ENCODE peak calls at places on chromosomes 13 and 19, in six cellular contexts. One of them, this sample, is unnamed.
A peak's percentile ranks its signal among the peaks of the same experiment; 100 is the strongest.

GRCh38 chr19:10279737-10280442 is 6.9 kb upstream of the ICAM4 start:
- DNase-seq in skeletal muscle cell: no peak
- DNase-seq in heart left ventricle: no peak
- DNase-seq in A549: no peak
- DNase-seq in SJCRH30: no peak
- DNase-seq in psoas muscle: no peak
- DNase-seq in this sample: no peak

GRCh38 chr13:70080030-70080429 is 27.6 kb upstream of the ATXN8OS start:
- DNase-seq in heart left ventricle: no peak
- DNase-seq in skeletal muscle cell: no peak
- DNase-seq in A549: no peak
- DNase-seq in SJCRH30: no peak
- DNase-seq in psoas muscle: no peak
- DNase-seq in this sample: peak; percentile 83

GRCh38 chr13:111879719-111880118 is 187.2 kb upstream of the SOX1 start:
- DNase-seq in skeletal muscle cell: no peak
- DNase-seq in A549: no peak
- DNase-seq in SJCRH30: no peak
- DNase-seq in psoas muscle: no peak
- DNase-seq in heart left ventricle: no peak
- DNase-seq in this sample: no peak

GRCh38 chr19:42422576-42423461 is 4.4 kb downstream of the LIPE start:
- DNase-seq in heart left ventricle: no peak
- DNase-seq in SJCRH30: no peak
- DNase-seq in A549: no peak
- DNase-seq in psoas muscle: no peak
- DNase-seq in skeletal muscle cell: no peak
- DNase-seq in this sample: no peak

GRCh38 chr13:45178349-45179142 is 22.3 kb downstream of the KCTD4 start:
- DNase-seq in SJCRH30: peak; percentile 52
- DNase-seq in psoas muscle: no peak
- DNase-seq in heart left ventricle: no peak
- DNase-seq in A549: peak; percentile 24
- DNase-seq in skeletal muscle cell: peak; percentile 86
- DNase-seq in this sample: no peak

GRCh38 chr13:64675256-64675892 is 2554.8 kb downstream of the PCDH9 start:
- DNase-seq in SJCRH30: peak; percentile 9
- DNase-seq in psoas muscle: no peak
- DNase-seq in A549: peak; percentile 86
- DNase-seq in skeletal muscle cell: peak; percentile 72
- DNase-seq in heart left ventricle: no peak
- DNase-seq in this sample: no peak

GRCh38 chr19:45442408-45442926 is 18.8 kb upstream of the ERCC1 start:
- DNase-seq in A549: no peak
- DNase-seq in psoas muscle: no peak
- DNase-seq in skeletal muscle cell: no peak
- DNase-seq in SJCRH30: no peak
- DNase-seq in heart left ventricle: no peak
- DNase-seq in this sample: no peak

GRCh38 chr19:47190167-47190727 is 40.8 kb downstream of the BBC3 start:
- DNase-seq in heart left ventricle: no peak
- DNase-seq in psoas muscle: peak; percentile 46
- DNase-seq in SJCRH30: peak; percentile 89
- DNase-seq in skeletal muscle cell: peak; percentile 33
- DNase-seq in A549: peak; percentile 92
- DNase-seq in this sample: peak; percentile 47

GRCh38 chr13:26601669-26602068 is 44.2 kb downstream of the WASF3 start:
- DNase-seq in heart left ventricle: no peak
- DNase-seq in psoas muscle: no peak
- DNase-seq in SJCRH30: peak; percentile 50
- DNase-seq in skeletal muscle cell: no peak
- DNase-seq in A549: no peak
- DNase-seq in this sample: no peak

GRCh38 chr19:35543280-35544109 is 1.9 kb upstream of the TMEM147 start:
- DNase-seq in skeletal muscle cell: no peak
- DNase-seq in SJCRH30: no peak
- DNase-seq in heart left ventricle: no peak
- DNase-seq in A549: no peak
- DNase-seq in psoas muscle: no peak
- DNase-seq in this sample: no peak
- H3K4me3 ChIP-seq in skeletal muscle cell: no peak overlapping the region
- H3K4me3 ChIP-seq in SJCRH30: no peak overlapping the region
- H3K4me3 ChIP-seq in heart left ventricle: no peak overlapping the region
- H3K4me3 ChIP-seq in A549: no peak overlapping the region
- H3K4me3 ChIP-seq in psoas muscle: peak overlapping the region; percentile 79
- H3K4me3 ChIP-seq in this sample: no peak overlapping the region

GRCh38 chr19:12983561-12984142 is 11.6 kb upstream of the NFIX start:
- DNase-seq in SJCRH30: peak; percentile 93
- DNase-seq in A549: peak; percentile 78
- DNase-seq in psoas muscle: peak; percentile 83
- DNase-seq in heart left ventricle: peak; percentile 92
- DNase-seq in skeletal muscle cell: no peak
- DNase-seq in this sample: no peak

GRCh38 chr19:12984683-12985048 is 10.6 kb upstream of the NFIX start:
- DNase-seq in SJCRH30: peak; percentile 88
- DNase-seq in skeletal muscle cell: no peak
- DNase-seq in heart left ventricle: no peak
- DNase-seq in A549: no peak
- DNase-seq in psoas muscle: peak; percentile 31
- DNase-seq in this sample: no peak

GRCh38 chr19:12982648-12983047 is 12.6 kb upstream of the NFIX start:
- DNase-seq in heart left ventricle: no peak
- DNase-seq in skeletal muscle cell: no peak
- DNase-seq in psoas muscle: no peak
- DNase-seq in SJCRH30: no peak
- DNase-seq in A549: no peak
- DNase-seq in this sample: no peak

GRCh38 chr19:12984143-12984627 is 11.1 kb upstream of the NFIX start:
- DNase-seq in heart left ventricle: no peak
- DNase-seq in A549: no peak
- DNase-seq in psoas muscle: no peak
- DNase-seq in SJCRH30: no peak
- DNase-seq in skeletal muscle cell: no peak
- DNase-seq in this sample: no peak

DNA sequence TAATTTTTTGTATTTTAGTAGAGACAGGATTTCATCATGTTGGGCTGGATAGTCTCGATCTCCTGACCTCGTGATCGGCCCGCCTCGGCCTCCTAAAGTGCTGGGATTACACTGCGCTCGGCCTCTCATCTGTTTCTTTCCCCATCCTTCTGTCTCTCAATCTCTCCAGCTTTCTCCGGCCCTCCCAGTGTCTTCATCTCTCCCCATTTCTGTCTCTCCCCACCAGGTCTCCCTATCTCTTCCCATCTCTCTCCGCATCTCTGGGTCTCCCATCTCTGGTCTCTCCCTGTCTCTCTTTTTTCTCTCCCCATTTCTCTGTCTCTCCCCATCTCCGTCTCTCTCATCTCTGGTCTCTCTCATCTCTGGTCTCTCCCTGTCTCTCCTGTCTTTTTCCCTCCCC is 12.2 kb upstream of the NFIX start:
- DNase-seq in skeletal muscle cell: no peak
- DNase-seq in SJCRH30: no peak
- DNase-seq in psoas muscle: no peak
- DNase-seq in heart left ventricle: no peak
- DNase-seq in A549: no peak
- DNase-seq in this sample: no peak
- H3K4me3 ChIP-seq in skeletal muscle cell: peak overlapping the region; percentile 43
- H3K4me3 ChIP-seq in SJCRH30: peak overlapping the region; percentile 48
- H3K4me3 ChIP-seq in psoas muscle: peak overlapping the region; percentile 56
- H3K4me3 ChIP-seq in heart left ventricle: peak overlapping the region; percentile 39
- H3K4me3 ChIP-seq in A549: peak overlapping the region; percentile 42
- H3K4me3 ChIP-seq in this sample: peak overlapping the region; percentile 48

GRCh38 chr19:33622809-33623511 is 1.2 kb downstream of the CHST8 start:
- DNase-seq in A549: no peak
- DNase-seq in SJCRH30: peak; percentile 22
- DNase-seq in skeletal muscle cell: no peak
- DNase-seq in psoas muscle: no peak
- DNase-seq in heart left ventricle: no peak
- DNase-seq in this sample: no peak
- H3K4me3 ChIP-seq in A549: peak overlapping the region; percentile 46
- H3K4me3 ChIP-seq in SJCRH30: peak overlapping the region; percentile 91
- H3K4me3 ChIP-seq in skeletal muscle cell: no peak overlapping the region
- H3K4me3 ChIP-seq in psoas muscle: peak overlapping the region; percentile 65
- H3K4me3 ChIP-seq in heart left ventricle: peak overlapping the region; percentile 56
- H3K4me3 ChIP-seq in this sample: no peak overlapping the region

GRCh38 chr13:39600766-39601165 is 2.2 kb downstream of the LHFPL6 start:
- DNase-seq in SJCRH30: no peak
- DNase-seq in heart left ventricle: peak; percentile 65
- DNase-seq in A549: peak; percentile 2
- DNase-seq in psoas muscle: peak; percentile 21
- DNase-seq in skeletal muscle cell: no peak
- DNase-seq in this sample: no peak

GRCh38 chr13:39599842-39600241 is 3.2 kb downstream of the LHFPL6 start:
- DNase-seq in psoas muscle: no peak
- DNase-seq in SJCRH30: no peak
- DNase-seq in skeletal muscle cell: no peak
- DNase-seq in A549: no peak
- DNase-seq in heart left ventricle: no peak
- DNase-seq in this sample: no peak

GRCh38 chr13:39602614-39603366 is at the start of gene LHFPL6:
- DNase-seq in A549: peak; percentile 48
- DNase-seq in psoas muscle: peak; percentile 86
- DNase-seq in heart left ventricle: peak; percentile 94
- DNase-seq in skeletal muscle cell: peak; percentile 51
- DNase-seq in SJCRH30: peak; percentile 92
- DNase-seq in this sample: no peak

GRCh38 chr13:39602277-39602613 is 748 bp downstream of the LHFPL6 start:
- DNase-seq in heart left ventricle: no peak
- DNase-seq in A549: no peak
- DNase-seq in skeletal muscle cell: no peak
- DNase-seq in psoas muscle: no peak
- DNase-seq in SJCRH30: no peak
- DNase-seq in this sample: no peak

DNA sequence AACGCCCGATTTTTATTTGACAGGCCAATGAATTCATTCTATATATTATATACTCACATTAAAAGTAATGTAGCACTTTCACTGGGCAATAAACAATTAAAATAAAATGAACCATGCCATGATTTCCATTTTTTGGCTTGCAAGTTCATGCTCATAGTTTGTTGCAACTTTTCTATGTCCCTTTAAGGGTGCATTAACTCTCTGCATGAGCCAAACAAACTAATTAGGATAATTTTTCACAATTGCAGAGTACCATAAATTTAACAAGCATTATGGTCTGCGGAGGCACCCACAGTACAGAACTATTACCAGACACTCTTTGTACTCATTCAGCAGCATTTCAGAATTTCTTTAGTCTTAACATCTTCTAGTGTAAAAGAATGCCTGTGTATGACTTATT is 1.4 kb downstream of the LHFPL6 start:
- DNase-seq in skeletal muscle cell: no peak
- DNase-seq in psoas muscle: no peak
- DNase-seq in heart left ventricle: no peak
- DNase-seq in A549: no peak
- DNase-seq in SJCRH30: no peak
- DNase-seq in this sample: no peak
- H3K4me3 ChIP-seq in skeletal muscle cell: peak overlapping the region; percentile 74
- H3K4me3 ChIP-seq in psoas muscle: peak overlapping the region; percentile 85
- H3K4me3 ChIP-seq in heart left ventricle: peak overlapping the region; percentile 92
- H3K4me3 ChIP-seq in A549: no peak overlapping the region
- H3K4me3 ChIP-seq in SJCRH30: peak overlapping the region; percentile 95
- H3K4me3 ChIP-seq in this sample: no peak overlapping the region